ENCODE peak calls at places on chromosomes 7 and 10, in six cellular contexts. One of them, this sample, is unnamed.

GRCh38 chr7:151239837-151240459 is 7.7 kb downstream of the CHPF2 start:
- DNase-seq in sigmoid colon: peak; percentile 41
- DNase-seq in K562: no peak
- DNase-seq in transverse colon: no peak
- DNase-seq in HepG2: no peak
- DNase-seq in H1: no peak
- DNase-seq in this sample: no peak

GRCh38 chr7:2109936-2110585 is 122.7 kb downstream of the MAD1L1 start:
- DNase-seq in HepG2: peak; percentile 70
- DNase-seq in transverse colon: no peak
- DNase-seq in H1: no peak
- DNase-seq in K562: peak; percentile 83
- DNase-seq in sigmoid colon: no peak
- DNase-seq in this sample: no peak

GRCh38 chr10:79082035-79082373 is 13.2 kb downstream of the ZMIZ1 start:
- DNase-seq in H1: no peak
- DNase-seq in sigmoid colon: no peak
- DNase-seq in HepG2: no peak
- DNase-seq in K562: no peak
- DNase-seq in transverse colon: no peak
- DNase-seq in this sample: no peak

GRCh38 chr10:9091515-9092093 is 1037.1 kb downstream of the GATA3 start:
- DNase-seq in sigmoid colon: no peak
- DNase-seq in transverse colon: no peak
- DNase-seq in HepG2: no peak
- DNase-seq in H1: no peak
- DNase-seq in K562: no peak
- DNase-seq in this sample: no peak

GRCh38 chr7:11216276-11216675 is 242.6 kb downstream of the PHF14 start:
- DNase-seq in transverse colon: no peak
- DNase-seq in H1: no peak
- DNase-seq in HepG2: no peak
- DNase-seq in K562: no peak
- DNase-seq in sigmoid colon: no peak
- DNase-seq in this sample: no peak

GRCh38 chr10:62268399-62269076 is at the start of gene RTKN2:
- DNase-seq in HepG2: peak; percentile 90
- DNase-seq in H1: peak; percentile 93
- DNase-seq in K562: peak; percentile 64
- DNase-seq in transverse colon: peak; percentile 87
- DNase-seq in sigmoid colon: peak; percentile 78
- DNase-seq in this sample: peak; percentile 77

GRCh38 chr10:77527839-77528238 is 109.8 kb downstream of the KCNMA1 start:
- DNase-seq in sigmoid colon: no peak
- DNase-seq in H1: no peak
- DNase-seq in K562: no peak
- DNase-seq in transverse colon: no peak
- DNase-seq in HepG2: no peak
- DNase-seq in this sample: no peak

GRCh38 chr7:98051118-98051744 is 55.4 kb upstream of the LMTK2 start:
- DNase-seq in transverse colon: peak; percentile 14
- DNase-seq in H1: peak; percentile 97
- DNase-seq in K562: peak; percentile 79
- DNase-seq in HepG2: peak; percentile 10
- DNase-seq in sigmoid colon: no peak
- DNase-seq in this sample: no peak

GRCh38 chr10:18449631-18450030 is 201.8 kb downstream of the NSUN6 start:
- DNase-seq in HepG2: no peak
- DNase-seq in sigmoid colon: no peak
- DNase-seq in K562: no peak
- DNase-seq in transverse colon: no peak
- DNase-seq in H1: no peak
- DNase-seq in this sample: no peak

GRCh38 chr7:98238976-98239375 is 13.1 kb downstream of the TECPR1 start:
- DNase-seq in HepG2: no peak
- DNase-seq in transverse colon: no peak
- DNase-seq in K562: no peak
- DNase-seq in sigmoid colon: no peak
- DNase-seq in H1: no peak
- DNase-seq in this sample: no peak

GRCh38 chr10:8051851-8052257 is 2.6 kb upstream of the GATA3 start:
- DNase-seq in HepG2: no peak
- DNase-seq in H1: no peak
- DNase-seq in transverse colon: no peak
- DNase-seq in K562: no peak
- DNase-seq in sigmoid colon: no peak
- DNase-seq in this sample: no peak

GRCh38 chr7:116772423-116772852 is 89.9 kb upstream of the CAPZA2 start:
- DNase-seq in HepG2: peak; percentile 87
- DNase-seq in H1: no peak
- DNase-seq in transverse colon: no peak
- DNase-seq in sigmoid colon: no peak
- DNase-seq in K562: no peak
- DNase-seq in this sample: no peak

GRCh38 chr7:116771640-116772039 is 90.7 kb upstream of the CAPZA2 start:
- DNase-seq in K562: no peak
- DNase-seq in HepG2: no peak
- DNase-seq in transverse colon: peak; percentile 59
- DNase-seq in sigmoid colon: no peak
- DNase-seq in H1: no peak
- DNase-seq in this sample: no peak

GRCh38 chr7:116772926-116773749 is 89.2 kb upstream of the CAPZA2 start:
- DNase-seq in HepG2: no peak
- DNase-seq in transverse colon: no peak
- DNase-seq in H1: no peak
- DNase-seq in sigmoid colon: no peak
- DNase-seq in K562: no peak
- DNase-seq in this sample: no peak

GRCh38 chr7:116769541-116769940 is 92.8 kb upstream of the CAPZA2 start:
- DNase-seq in sigmoid colon: no peak
- DNase-seq in H1: no peak
- DNase-seq in HepG2: no peak
- DNase-seq in transverse colon: no peak
- DNase-seq in K562: no peak
- DNase-seq in this sample: no peak

DNA sequence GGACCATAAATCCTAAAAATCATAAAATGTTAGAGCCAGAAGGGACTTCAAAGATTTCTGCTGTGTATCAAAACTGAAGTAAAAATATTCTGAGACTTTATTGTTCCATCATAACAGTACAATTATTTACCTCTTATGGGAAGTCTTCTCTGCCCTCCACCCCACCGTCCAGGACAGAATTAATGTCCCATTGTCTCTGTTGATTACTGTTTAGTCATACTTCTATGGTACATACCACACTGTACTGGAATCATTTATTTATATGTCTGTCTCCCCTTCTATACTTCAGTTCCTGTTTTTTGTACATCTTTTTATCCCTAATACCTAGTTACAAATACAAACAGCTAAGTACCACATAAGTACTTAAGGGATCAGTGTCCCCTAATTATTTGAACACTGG is 91.4 kb upstream of the CAPZA2 start:
- DNase-seq in H1: no peak
- DNase-seq in transverse colon: no peak
- DNase-seq in sigmoid colon: no peak
- DNase-seq in HepG2: no peak
- DNase-seq in K562: no peak
- DNase-seq in this sample: no peak
- H3K27ac ChIP-seq in H1: no peak overlapping the region
- H3K27ac ChIP-seq in transverse colon: peak overlapping the region; percentile 78
- H3K27ac ChIP-seq in sigmoid colon: peak overlapping the region; percentile 68
- H3K27ac ChIP-seq in HepG2: no peak overlapping the region
- H3K27ac ChIP-seq in K562: no peak overlapping the region
- H3K27ac ChIP-seq in this sample: no peak overlapping the region

GRCh38 chr10:71877818-71878217 is 26.8 kb upstream of the PSAP start:
- DNase-seq in HepG2: no peak
- DNase-seq in sigmoid colon: no peak
- DNase-seq in H1: no peak
- DNase-seq in K562: no peak
- DNase-seq in transverse colon: no peak
- DNase-seq in this sample: no peak

GRCh38 chr10:71878327-71879034 is 27.4 kb upstream of the PSAP start:
- DNase-seq in HepG2: no peak
- DNase-seq in K562: peak; percentile 68
- DNase-seq in sigmoid colon: no peak
- DNase-seq in H1: no peak
- DNase-seq in transverse colon: no peak
- DNase-seq in this sample: no peak

GRCh38 chr10:71881956-71882355 is 30.9 kb upstream of the PSAP start:
- DNase-seq in HepG2: no peak
- DNase-seq in K562: no peak
- DNase-seq in sigmoid colon: no peak
- DNase-seq in H1: no peak
- DNase-seq in transverse colon: no peak
- DNase-seq in this sample: no peak

GRCh38 chr10:71882813-71883746 is 32.0 kb upstream of the PSAP start:
- DNase-seq in sigmoid colon: no peak
- DNase-seq in HepG2: no peak
- DNase-seq in K562: no peak
- DNase-seq in transverse colon: no peak
- DNase-seq in H1: no peak
- DNase-seq in this sample: no peak

DNA sequence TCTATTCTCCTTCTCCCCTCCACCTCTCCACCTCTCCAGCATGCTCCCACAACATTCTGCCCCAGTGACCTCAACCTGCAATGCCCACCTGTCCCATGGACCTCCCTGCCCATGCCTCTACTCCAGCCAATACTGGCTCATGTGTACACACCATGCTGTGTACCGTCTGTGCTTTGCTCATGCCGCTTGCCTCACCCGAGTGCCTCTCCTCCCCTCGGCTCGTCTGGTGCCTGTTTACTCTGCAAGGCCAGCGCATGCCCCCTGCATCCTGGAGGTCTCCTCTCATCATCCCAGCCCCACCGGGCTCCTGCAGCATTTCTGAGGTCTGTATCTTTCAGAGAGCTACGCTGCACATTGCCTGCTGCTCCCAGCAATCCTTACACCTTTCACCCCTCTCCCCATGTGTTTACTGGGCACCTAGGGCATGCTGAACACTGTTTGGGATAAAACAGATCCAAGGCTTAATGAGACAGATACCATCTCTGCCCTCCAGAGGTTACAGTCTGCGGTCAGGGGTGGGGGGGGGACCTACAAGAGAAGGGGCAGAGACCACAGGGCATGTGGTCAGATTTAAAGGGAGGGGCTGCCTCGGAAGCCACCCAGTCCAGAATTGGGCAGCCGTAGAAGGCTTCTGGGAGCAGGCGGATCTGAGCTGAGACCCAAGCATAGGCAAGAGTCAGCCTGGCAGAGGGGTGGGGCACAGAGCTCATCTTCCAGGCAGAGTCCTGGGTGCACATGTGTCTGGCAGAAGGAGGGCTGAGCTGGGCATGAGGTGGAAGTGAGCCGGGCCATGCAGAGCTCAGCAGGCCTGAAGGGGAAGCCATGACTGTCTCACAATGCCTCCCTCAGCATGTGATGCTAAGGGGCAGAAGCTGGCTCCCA is 29.6 kb upstream of the PSAP start:
- DNase-seq in H1: no peak
- DNase-seq in HepG2: peak; percentile 60
- DNase-seq in transverse colon: no peak
- DNase-seq in sigmoid colon: peak; percentile 74
- DNase-seq in K562: no peak
- DNase-seq in this sample: no peak
- TF ChIP-seq POLR2AphosphoS5 in H1: no peak
- TF ChIP-seq POLR2AphosphoS5 in HepG2: no peak
- TF ChIP-seq POLR2AphosphoS5 in transverse colon: no peak
- TF ChIP-seq POLR2AphosphoS5 in sigmoid colon: no peak
- TF ChIP-seq POLR2AphosphoS5 in K562: no peak
- TF ChIP-seq POLR2AphosphoS5 in this sample: no peak

DNA sequence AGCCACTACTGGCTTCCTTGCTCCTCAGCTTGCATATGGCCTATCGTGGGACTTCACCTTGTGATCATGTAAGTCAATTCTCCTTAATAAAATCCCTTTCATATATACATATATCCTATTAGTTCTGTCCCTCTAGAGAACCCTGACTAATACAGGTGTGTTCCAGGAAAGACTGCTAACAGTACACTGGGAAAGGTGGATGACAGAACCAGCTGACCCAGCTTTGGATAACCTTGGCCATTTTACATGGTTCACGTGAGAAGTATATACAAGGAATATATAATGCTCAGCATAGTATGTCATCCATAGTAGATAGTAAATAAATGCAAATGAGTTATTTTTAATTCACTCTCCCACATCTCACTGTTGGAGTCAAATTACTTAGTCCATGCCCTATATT is 1003.5 kb downstream of the SORCS3 start:
- DNase-seq in K562: no peak
- DNase-seq in HepG2: no peak
- DNase-seq in transverse colon: no peak
- DNase-seq in H1: no peak
- DNase-seq in sigmoid colon: no peak
- DNase-seq in this sample: no peak
- TF ChIP-seq CTCF in K562: no peak
- TF ChIP-seq CTCF in HepG2: no peak
- TF ChIP-seq CTCF in transverse colon: no peak
- TF ChIP-seq CTCF in H1: no peak
- TF ChIP-seq CTCF in sigmoid colon: no peak
- TF ChIP-seq CTCF in this sample: no peak

GRCh38 chr10:47143473-47143872 is 156.5 kb upstream of the GDF10 start:
- DNase-seq in H1: no peak
- DNase-seq in transverse colon: no peak
- DNase-seq in K562: no peak
- DNase-seq in sigmoid colon: no peak
- DNase-seq in HepG2: no peak
- DNase-seq in this sample: no peak

GRCh38 chr10:47146571-47146970 is 153.4 kb upstream of the GDF10 start:
- DNase-seq in H1: no peak
- DNase-seq in K562: no peak
- DNase-seq in transverse colon: no peak
- DNase-seq in HepG2: no peak
- DNase-seq in sigmoid colon: no peak
- DNase-seq in this sample: peak; percentile 34

GRCh38 chr10:47147186-47147585 is 152.8 kb upstream of the GDF10 start:
- DNase-seq in H1: no peak
- DNase-seq in sigmoid colon: no peak
- DNase-seq in HepG2: no peak
- DNase-seq in transverse colon: no peak
- DNase-seq in K562: no peak
- DNase-seq in this sample: no peak

GRCh38 chr10:47144525-47144924 is 155.5 kb upstream of the GDF10 start:
- DNase-seq in HepG2: no peak
- DNase-seq in H1: no peak
- DNase-seq in K562: no peak
- DNase-seq in transverse colon: no peak
- DNase-seq in sigmoid colon: no peak
- DNase-seq in this sample: no peak

DNA sequence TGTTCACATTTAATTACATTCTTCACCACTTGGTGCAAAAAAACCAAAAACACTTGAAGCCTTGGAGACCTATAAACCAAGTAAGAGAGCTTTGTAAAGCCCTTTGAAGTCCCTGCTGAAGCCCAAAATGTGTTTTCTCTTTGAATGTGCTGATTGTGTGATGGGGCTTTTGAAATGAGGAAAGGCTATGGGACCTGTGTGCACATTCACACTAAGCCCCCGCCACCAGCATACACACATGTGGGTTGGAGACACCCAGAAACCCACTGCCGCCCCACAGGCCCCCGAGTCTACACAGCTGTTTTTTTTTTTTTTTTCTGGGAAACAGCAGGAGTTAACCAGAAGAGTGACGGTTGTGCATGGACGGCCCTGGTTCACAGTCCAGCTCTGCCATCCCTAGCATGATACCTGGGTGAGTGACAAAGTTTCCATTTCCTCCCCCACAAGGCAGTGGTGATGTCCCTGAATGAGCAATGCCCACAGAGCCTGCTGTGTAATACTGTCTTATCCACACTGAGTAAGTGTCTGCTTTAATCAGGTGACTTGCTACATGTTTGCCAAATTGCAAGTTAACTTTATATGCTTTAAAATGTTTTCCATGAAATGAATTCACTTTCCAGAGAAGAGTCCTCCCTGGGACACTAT is 154.6 kb upstream of the GDF10 start:
- DNase-seq in K562: no peak
- DNase-seq in H1: no peak
- DNase-seq in transverse colon: no peak
- DNase-seq in sigmoid colon: no peak
- DNase-seq in HepG2: no peak
- DNase-seq in this sample: no peak
- H3K27ac ChIP-seq in K562: no peak overlapping the region
- H3K27ac ChIP-seq in H1: no peak overlapping the region
- H3K27ac ChIP-seq in transverse colon: no peak overlapping the region
- H3K27ac ChIP-seq in sigmoid colon: no peak overlapping the region
- H3K27ac ChIP-seq in HepG2: no peak overlapping the region
- H3K27ac ChIP-seq in this sample: no peak overlapping the region

This sample was measured in prostate gland.